ENCODE peak calls at places on chromosomes 12 and 14, in eight cellular contexts. J is heart left ventricle, M is H54, P is endothelial cell of umbilical vein, X is HepG2, A is stomach, C is HCT116, B is IMR-90. O is an unnamed sample.

GRCh38 chr12:82910246-82910893 is 223.7 kb downstream of the TMTC2 start:
- DNase-seq in C (no peak), B (no peak), M (no peak), A (no peak), J (no peak), P (no peak), X (no peak), O (no peak)

GRCh38 chr12:31029466-31029865 is 44.2 kb upstream of the DDX11 start:
- DNase-seq in C (no peak), A (no peak), X (no peak), M (no peak), J (no peak), B (no peak), P (no peak), O (no peak)

GRCh38 chr14:23613242-23614070 is 22.7 kb upstream of the DHRS2 start:
- DNase-seq in M (no peak), P (no peak), B (no peak), X (peak; percentile 100), J (no peak), C (no peak), A (no peak), O (no peak)

GRCh38 chr12:122523280-122523679 is 3.5 kb downstream of the RSRC2 start:
- DNase-seq in P (no peak), X (peak; percentile 65), M (no peak), B (peak; percentile 76), C (no peak), A (no peak), J (no peak), O (no peak)

GRCh38 chr12:127130506-127131100 is 1136.4 kb upstream of the TMEM132C start:
- DNase-seq in B (no peak), P (no peak), A (no peak), M (no peak), J (no peak), C (no peak), X (no peak), O (no peak)

GRCh38 chr14:44370727-44371126 is 136.4 kb downstream of the FSCB start:
- DNase-seq in X (no peak), C (no peak), A (no peak), J (no peak), B (no peak), P (no peak), M (no peak), O (no peak)

GRCh38 chr12:100359248-100359647 is 2.4 kb downstream of the SLC17A8 start:
- DNase-seq in J (no peak), A (no peak), M (no peak), B (no peak), C (no peak), P (no peak), X (no peak), O (no peak)

GRCh38 chr12:63862187-63863107 is 17.9 kb downstream of the SRGAP1 start:
- DNase-seq in J (peak; percentile 38), A (peak; percentile 62), C (peak; percentile 54), B (no peak), P (peak; percentile 19), X (peak; percentile 83), M (peak; percentile 27), O (no peak)

GRCh38 chr12:124720687-124721500 is 142.8 kb downstream of the SCARB1 start:
- DNase-seq in B (peak; percentile 60), X (no peak), M (peak; percentile 51), C (no peak), P (peak; percentile 86), A (peak; percentile 68), J (peak; percentile 77), O (no peak)

GRCh38 chr12:118334939-118335567 is 37.7 kb downstream of the TAOK3 start:
- DNase-seq in M (no peak), X (no peak), B (no peak), J (no peak), P (no peak), A (no peak), C (no peak), O (no peak)

GRCh38 chr14:72444701-72445100 is 449.2 kb downstream of the DPF3 start:
- DNase-seq in A (no peak), M (no peak), B (peak; percentile 13), C (no peak), J (no peak), X (no peak), P (no peak), O (no peak)

GRCh38 chr12:119505001-119505400 is 88.6 kb upstream of the TMEM233 start:
- DNase-seq in J (no peak), A (no peak), M (no peak), B (no peak), C (peak; percentile 32), X (no peak), P (no peak), O (no peak)

GRCh38 chr12:12505544-12506501 is 56.8 kb downstream of the DUSP16 start:
- DNase-seq in P (peak; percentile 70), C (no peak), B (peak; percentile 65), X (peak; percentile 53), J (no peak), M (no peak), A (no peak), O (peak; percentile 28)

DNA sequence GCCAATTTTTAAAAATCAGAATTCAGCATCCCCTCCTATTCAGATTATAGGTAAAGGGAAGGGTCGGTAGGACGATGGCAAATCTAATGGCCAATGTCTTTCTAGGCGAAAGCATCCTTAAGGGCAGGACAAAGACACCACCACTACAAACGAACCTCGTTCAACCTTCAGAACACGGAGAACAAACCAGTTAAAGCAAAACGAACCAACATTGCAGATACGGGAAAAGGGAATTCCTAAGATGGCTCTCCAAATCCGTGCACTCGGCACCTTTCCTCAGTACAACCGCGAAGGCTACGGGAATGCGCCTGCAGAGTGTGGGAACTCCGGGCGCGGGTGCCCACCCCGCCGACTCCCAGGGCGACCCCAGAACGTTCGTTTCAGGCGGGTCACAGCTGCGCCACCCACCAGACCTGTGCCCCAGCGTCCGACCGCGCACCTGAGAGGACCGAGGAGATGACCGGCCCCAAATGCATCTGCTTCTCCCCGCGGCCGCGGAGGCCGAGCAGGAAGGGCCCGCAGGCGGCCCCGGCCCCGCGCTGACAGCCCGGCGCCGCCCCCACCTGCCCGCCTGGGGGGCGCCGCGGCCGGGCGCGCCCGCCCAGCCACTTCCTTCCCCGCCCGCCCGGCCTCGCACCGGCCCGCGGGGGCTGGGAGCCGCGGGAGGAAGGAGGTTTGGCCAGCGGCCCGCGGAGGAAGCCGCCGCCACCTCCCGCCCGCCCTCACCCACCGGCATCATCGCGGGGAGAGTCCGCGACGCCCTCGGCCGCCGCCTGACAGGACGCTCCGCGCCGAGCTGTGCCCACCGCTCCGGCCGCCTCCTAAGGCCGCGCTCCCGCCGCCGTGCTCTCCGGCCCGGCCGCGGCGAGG is 571 bp downstream of the PPP1R13B start:
- DNase-seq in B (no peak), J (peak; percentile 66), C (no peak), M (peak; percentile 49), P (peak; percentile 26), X (no peak), A (peak; percentile 60), O (peak; percentile 53)
- TF ChIP-seq POLR2A in B (no peak), J (no peak), C (no peak), M (no peak), P (no peak), X (no peak), A (no peak), O (no peak)

GRCh38 chr12:48998497-48999353 is 450 bp downstream of the DDN start:
- DNase-seq in P (no peak), J (peak; percentile 36), A (peak; percentile 38), X (no peak), B (peak; percentile 30), M (no peak), C (no peak), O (no peak)
- TF ChIP-seq POLR2A in P (no peak), J (no peak), A (no peak), X (no peak), B (no peak), M (no peak), C (peak; percentile 2), O (no peak)

GRCh38 chr14:64580451-64580850 is 30.7 kb downstream of the PPP1R36 start:
- DNase-seq in B (peak; percentile 45), X (no peak), C (no peak), M (no peak), A (no peak), J (no peak), P (peak; percentile 44), O (no peak)
- TF ChIP-seq POLR2A in B (no peak), X (no peak), C (no peak), M (no peak), A (no peak), J (no peak), P (no peak), O (no peak)

DNA sequence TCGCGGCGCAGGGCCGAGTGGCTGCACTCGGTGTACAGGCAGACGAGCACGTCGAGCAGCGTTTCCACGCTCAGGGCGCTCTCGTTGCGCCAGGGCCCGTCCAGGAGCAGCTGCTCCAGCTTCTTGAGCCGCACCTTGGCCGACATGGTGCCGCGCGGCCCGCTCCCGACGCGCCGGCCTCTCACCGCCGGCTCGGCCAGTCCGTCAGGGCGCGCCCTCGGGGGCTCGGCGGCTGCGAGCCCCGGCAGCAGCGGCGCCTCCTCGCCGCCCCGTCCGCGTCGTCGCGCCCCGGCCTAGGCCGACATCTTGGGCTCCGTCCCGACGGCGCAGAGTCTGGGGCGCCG is 349 bp downstream of the CDC42BPB start:
- DNase-seq in P (peak; percentile 32), X (no peak), A (no peak), B (no peak), J (no peak), M (peak; percentile 45), C (no peak), O (no peak)
- TF ChIP-seq POLR2A in P (peak; percentile 53), X (no peak), A (no peak), B (no peak), J (no peak), M (peak; percentile 10), C (no peak), O (no peak)

DNA sequence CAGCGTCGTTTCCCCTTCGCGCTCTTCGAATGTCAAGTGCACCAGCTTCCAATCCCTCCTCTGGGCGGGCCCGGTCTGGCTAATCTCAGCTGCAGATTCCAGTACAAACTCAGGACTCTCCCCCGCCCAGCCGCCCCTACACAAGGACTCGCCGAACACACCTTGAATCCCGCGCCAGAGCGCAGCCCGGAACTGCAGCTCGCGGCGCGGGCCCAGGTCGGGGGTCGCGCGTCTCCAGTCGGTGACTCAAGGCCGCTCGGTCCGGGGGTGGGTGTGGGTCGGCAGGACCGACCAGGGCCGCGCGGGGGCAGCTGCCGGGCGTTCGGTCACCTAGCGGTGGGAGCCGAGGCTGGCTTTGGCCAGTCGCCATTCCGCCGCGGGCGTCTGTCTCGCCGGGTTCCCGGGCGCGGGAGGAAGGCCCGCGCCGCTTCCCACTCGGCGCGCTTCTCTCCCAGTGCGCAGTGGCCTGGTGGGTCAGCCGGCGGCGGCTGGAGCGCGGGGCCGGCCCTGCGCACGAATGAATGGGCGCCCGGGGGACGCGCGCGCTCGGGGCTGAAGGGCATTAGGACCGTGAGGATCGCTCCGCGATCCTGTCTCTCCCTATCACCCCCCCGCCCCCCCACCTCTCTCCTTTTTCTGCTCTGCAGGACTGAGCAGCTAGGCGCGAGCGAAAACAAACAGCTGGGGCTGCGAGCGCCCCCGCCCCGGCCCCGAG is at the start of gene GALNT16:
- DNase-seq in A (peak; percentile 38), X (no peak), P (peak; percentile 22), C (no peak), J (peak; percentile 73), M (peak; percentile 61), B (peak; percentile 12), O (peak; percentile 44)
- TF ChIP-seq POLR2A in A (no peak), X (no peak), P (no peak), C (no peak), J (no peak), M (no peak), B (no peak), O (no peak)

DNA sequence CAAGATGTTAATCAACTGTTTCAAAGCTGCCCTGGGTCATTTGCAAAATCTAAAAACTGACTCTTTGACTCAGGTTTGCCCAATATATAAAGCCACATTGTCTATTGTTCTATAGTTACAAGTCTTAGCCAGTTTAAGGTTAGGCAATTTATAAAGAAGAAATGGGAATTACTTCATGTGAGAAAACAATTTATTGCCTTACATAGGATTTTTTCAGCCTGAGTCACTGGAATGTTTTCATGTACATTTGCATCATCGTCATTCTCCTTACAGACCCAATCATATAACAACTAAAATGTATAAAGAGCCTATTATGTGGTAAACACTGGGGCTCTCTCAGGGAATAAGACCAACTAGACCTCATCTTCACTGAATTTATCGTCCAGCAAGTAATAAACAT is 100.3 kb upstream of the PLEKHG7 start:
- DNase-seq in P (peak; percentile 41), A (no peak), M (no peak), J (no peak), X (no peak), B (peak; percentile 96), C (no peak), O (no peak)
- TF ChIP-seq POLR2A in P (no peak), A (no peak), M (no peak), J (no peak), X (no peak), B (no peak), C (no peak), O (no peak)